ENCODE peak calls at places on chromosomes 6 and 20, in ten cellular contexts. S is ACHN; M is fibroblast of the conjunctiva; L is T-helper 1 cell; F is NCI-H460; B is SW480; W is T-helper 2 cell; E is H4; U is cardiac muscle cell; G is stimulated activated CD4-positive, alpha-beta T cell treated with anti-CD3 and anti-CD28 coated beads, Interleukin-2, amount 100 ng/mL, for 48 hours. Y is an unnamed sample.
A peak's percentile ranks its signal among the peaks of the same experiment; 100 is the strongest.

GRCh38 chr20:56257604-56258003 is 9.1 kb downstream of the MC3R start:
- DNase-seq in S (no peak), M (no peak), L (no peak), F (no peak), B (no peak), W (no peak), E (no peak), U (no peak), G (no peak), Y (no peak)

GRCh38 chr6:168589275-168589674 is 148.3 kb downstream of the SMOC2 start:
- DNase-seq in S (no peak), M (no peak), L (no peak), F (no peak), B (no peak), W (no peak), E (no peak), U (no peak), G (no peak), Y (no peak)

GRCh38 chr20:42697962-42698361 is 491.7 kb downstream of the PTPRT start:
- DNase-seq in S (no peak), M (no peak), L (no peak), F (no peak), B (no peak), W (no peak), E (no peak), U (no peak), G (no peak), Y (no peak)

GRCh38 chr6:157244175-157244574 is 79.1 kb downstream of the TMEM242 start:
- DNase-seq in S (no peak), M (peak; percentile 38), L (no peak), F (no peak), B (no peak), W (no peak), E (peak; percentile 28), U (no peak), G (no peak), Y (no peak)

GRCh38 chr6:78832091-78832808 is 35.1 kb upstream of the IRAK1BP1 start:
- DNase-seq in S (no peak), M (no peak), L (no peak), F (no peak), B (no peak), W (no peak), E (no peak), U (no peak), G (no peak), Y (no peak)

GRCh38 chr6:27775796-27776184 is 136.4 kb downstream of the OR2B2 start:
- DNase-seq in S (no peak), M (no peak), L (no peak), F (no peak), B (no peak), W (no peak), E (no peak), U (no peak), G (no peak), Y (no peak)

GRCh38 chr20:4234128-4234527 is 218.8 kb upstream of the RNF24 start:
- DNase-seq in S (no peak), M (peak; percentile 69), L (no peak), F (no peak), B (no peak), W (no peak), E (no peak), U (no peak), G (no peak), Y (no peak)

GRCh38 chr6:109790131-109790530 is 99.0 kb downstream of the FIG4 start:
- DNase-seq in S (peak; percentile 54), M (no peak), L (no peak), F (no peak), B (no peak), W (no peak), E (no peak), U (no peak), G (no peak), Y (no peak)

GRCh38 chr6:130775421-130776012 is 51.7 kb upstream of the SMLR1 start:
- DNase-seq in S (no peak), M (no peak), L (no peak), F (no peak), B (no peak), W (no peak), E (no peak), U (no peak), G (no peak), Y (no peak)